ENCODE peak calls at places on chromosomes 6 and 20, in seven cellular contexts. L is ascending aorta, Q is WERI-Rb-1, J is left ventricle myocardium inferior, T is epithelial cell of esophagus, F is Panc1, H is pancreas. P is an unnamed sample.

GRCh38 chr20:45782890-45783289 is 8.8 kb downstream of the WFDC3 start:
- DNase-seq in J (no peak), T (peak), H (no peak), Q (no peak), F (no peak), L (no peak), P (no peak)

GRCh38 chr20:34514897-34515483 is 1.2 kb upstream of the DYNLRB1 start:
- DNase-seq in F (no peak), Q (no peak), H (no peak), L (no peak), T (no peak), J (no peak), P (no peak)

GRCh38 chr6:142885182-142885867 is 59.7 kb downstream of the HIVEP2 start:
- DNase-seq in H (peak), L (peak), F (peak), T (peak), Q (no peak), J (no peak), P (peak)

GRCh38 chr20:4972506-4973251 is 28.6 kb downstream of the SLC23A2 start:
- DNase-seq in L (no peak), Q (no peak), H (no peak), F (no peak), T (no peak), J (no peak), P (no peak)

GRCh38 chr6:32607988-32608298 is 18.3 kb upstream of the HLA-DRB1 start:
- DNase-seq in T (no peak), H (no peak), L (no peak), Q (no peak), F (no peak), J (no peak), P (no peak)

GRCh38 chr6:45504947-45505346 is 127.2 kb upstream of the SUPT3H start:
- DNase-seq in J (no peak), H (peak), F (no peak), T (peak), Q (no peak), L (no peak), P (peak)

GRCh38 chr20:42484790-42485365 is 704.8 kb downstream of the PTPRT start:
- DNase-seq in F (no peak), J (no peak), T (no peak), H (no peak), L (no peak), Q (no peak), P (no peak)

GRCh38 chr6:148457137-148457842 is 114.7 kb downstream of the SASH1 start:
- DNase-seq in L (no peak), Q (no peak), H (no peak), T (peak), F (no peak), J (no peak), P (no peak)

GRCh38 chr6:104357928-104358327 is 501.8 kb downstream of the HACE1 start:
- DNase-seq in Q (no peak), H (no peak), J (no peak), L (no peak), F (no peak), T (no peak), P (no peak)

GRCh38 chr6:119296036-119297035 is 53.2 kb downstream of the MAN1A1 start:
- DNase-seq in L (no peak), H (no peak), T (no peak), J (no peak), F (no peak), Q (no peak), P (no peak)

GRCh38 chr6:34982424-34982852 is 93.4 kb downstream of the ANKS1A start:
- DNase-seq in Q (peak), H (no peak), T (peak), L (no peak), J (no peak), F (no peak), P (no peak)

GRCh38 chr6:138716971-138717370 is 56.6 kb upstream of the CCDC28A start:
- DNase-seq in H (no peak), F (no peak), Q (no peak), L (no peak), T (no peak), J (no peak), P (no peak)

GRCh38 chr6:788058-788457 is 95.1 kb upstream of the EXOC2 start:
- DNase-seq in J (no peak), Q (no peak), L (no peak), T (peak), F (no peak), H (no peak), P (no peak)

GRCh38 chr20:38321959-38322598 is 18.1 kb downstream of the BPI start:
- DNase-seq in J (no peak), L (no peak), H (no peak), Q (peak), F (no peak), T (peak), P (no peak)

GRCh38 chr6:31829633-31830492 is 2.3 kb downstream of the HSPA1B start:
- DNase-seq in T (peak), L (no peak), J (no peak), F (no peak), Q (no peak), H (peak), P (no peak)

GRCh38 chr6:85436408-85436807 is 13.5 kb upstream of the NT5E start:
- DNase-seq in F (no peak), H (no peak), Q (no peak), L (no peak), T (no peak), J (no peak), P (peak)

GRCh38 chr6:89680150-89680549 is 41.6 kb upstream of the LYRM2 start:
- DNase-seq in L (no peak), Q (no peak), J (no peak), H (no peak), T (no peak), F (no peak), P (no peak)

GRCh38 chr20:31425797-31426196 is 14.6 kb upstream of the DEFB123 start:
- DNase-seq in F (no peak), L (no peak), J (no peak), H (no peak), Q (no peak), T (no peak), P (no peak)

GRCh38 chr20:44720617-44720993 is 5.4 kb downstream of the CCN5 start:
- DNase-seq in Q (no peak), T (peak), H (no peak), F (peak), J (no peak), L (peak), P (no peak)

GRCh38 chr6:132257561-132257960 is 143.7 kb downstream of the MOXD1 start:
- DNase-seq in T (peak), L (no peak), Q (no peak), H (no peak), J (no peak), F (no peak), P (no peak)

GRCh38 chr6:122790740-122791679 is 2.0 kb downstream of the SMPDL3A start:
- DNase-seq in L (no peak), J (no peak), T (no peak), Q (no peak), F (peak), H (peak), P (no peak)

GRCh38 chr6:87641065-87641692 is 51.2 kb downstream of the ORC3 start:
- DNase-seq in H (no peak), Q (no peak), L (no peak), J (no peak), F (no peak), T (no peak), P (no peak)

GRCh38 chr6:44442833-44443444 is 55.4 kb downstream of the CDC5L start:
- DNase-seq in F (no peak), H (no peak), L (no peak), J (no peak), T (no peak), Q (no peak), P (no peak)

GRCh38 chr6:26240157-26240980 is 124.6 kb upstream of the BTN3A2 start:
- DNase-seq in F (no peak), Q (no peak), T (peak), J (peak), L (no peak), H (peak), P (peak)

GRCh38 chr20:53343433-53343832 is 250.2 kb downstream of the ZNF217 start:
- DNase-seq in H (peak), J (no peak), F (no peak), T (no peak), L (no peak), Q (no peak), P (no peak)

GRCh38 chr6:56156643-56157042 is 90.7 kb downstream of the COL21A1 start:
- DNase-seq in T (peak), H (no peak), J (no peak), L (no peak), Q (no peak), F (no peak), P (no peak)

GRCh38 chr6:89483111-89483720 is 50.3 kb downstream of the ANKRD6 start:
- DNase-seq in J (peak), H (peak), T (no peak), Q (peak), F (no peak), L (peak), P (no peak)

GRCh38 chr20:49104365-49104648 is 58.2 kb downstream of the CSE1L start:
- DNase-seq in Q (peak), F (no peak), J (no peak), L (no peak), T (no peak), H (no peak), P (no peak)

GRCh38 chr6:21005816-21006553 is 471.7 kb downstream of the CDKAL1 start:
- DNase-seq in Q (no peak), T (peak), F (peak), H (no peak), L (no peak), J (no peak), P (peak)

GRCh38 chr6:75205776-75206334 is at the start of gene COL12A1:
- DNase-seq in L (peak), T (peak), H (peak), Q (peak), F (no peak), J (peak), P (peak)

GRCh38 chr20:6819599-6819998 is 52.1 kb downstream of the BMP2 start:
- DNase-seq in F (no peak), L (no peak), J (no peak), Q (no peak), T (peak), H (peak), P (no peak)
- TF ChIP-seq CTCF in F (no peak), L (no peak), J (no peak), Q (no peak), T (peak), H (peak), P (no peak)

GRCh38 chr6:3850451-3851203 is 1.5 kb downstream of the FAM50B start:
- DNase-seq in L (no peak), Q (no peak), J (no peak), T (no peak), H (no peak), F (no peak), P (no peak)

GRCh38 chr6:3847521-3847920 is 1.7 kb upstream of the FAM50B start:
- DNase-seq in J (no peak), L (no peak), F (no peak), Q (no peak), H (no peak), T (no peak), P (no peak)

GRCh38 chr6:3848925-3849605 is at the start of gene FAM50B:
- DNase-seq in Q (peak), J (peak), T (peak), F (no peak), L (peak), H (peak), P (no peak)

GRCh38 chr6:3849681-3850450 is 693 bp downstream of the FAM50B start:
- DNase-seq in H (no peak), T (peak), L (peak), F (no peak), Q (no peak), J (peak), P (no peak)

GRCh38 chr6:3848380-3848779 is 793 bp upstream of the FAM50B start:
- DNase-seq in J (no peak), Q (peak), F (no peak), L (no peak), H (no peak), T (peak), P (no peak)
- H3K4me3 ChIP-seq in J (peak), Q (peak), F (no peak), L (peak), H (peak), T (peak), P (peak)

DNA sequence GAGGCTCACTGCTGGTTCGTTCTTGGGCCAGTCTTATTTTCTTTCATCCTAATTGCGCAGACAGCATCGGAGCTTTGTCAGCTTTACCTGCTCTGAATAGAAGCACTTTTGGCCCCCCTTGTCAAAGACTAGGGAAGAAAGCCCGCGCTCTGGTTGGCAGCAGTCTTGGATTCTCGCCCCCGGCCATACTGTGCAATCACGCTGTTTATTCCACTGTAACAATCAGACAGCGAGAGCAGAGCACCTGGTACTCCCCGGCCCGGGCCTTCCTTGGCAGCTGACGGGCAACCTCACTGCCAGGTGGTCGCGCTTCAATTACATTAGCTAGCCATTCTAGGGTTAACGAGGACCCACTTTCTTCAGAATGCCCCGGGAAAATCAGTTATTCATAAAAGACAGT is 72.6 kb downstream of the INSM1 start:
- DNase-seq in F (no peak), T (no peak), H (no peak), J (no peak), L (no peak), Q (no peak), P (no peak)
- TF ChIP-seq CTCF in F (no peak), T (no peak), H (no peak), J (no peak), L (no peak), Q (no peak), P (no peak)

DNA sequence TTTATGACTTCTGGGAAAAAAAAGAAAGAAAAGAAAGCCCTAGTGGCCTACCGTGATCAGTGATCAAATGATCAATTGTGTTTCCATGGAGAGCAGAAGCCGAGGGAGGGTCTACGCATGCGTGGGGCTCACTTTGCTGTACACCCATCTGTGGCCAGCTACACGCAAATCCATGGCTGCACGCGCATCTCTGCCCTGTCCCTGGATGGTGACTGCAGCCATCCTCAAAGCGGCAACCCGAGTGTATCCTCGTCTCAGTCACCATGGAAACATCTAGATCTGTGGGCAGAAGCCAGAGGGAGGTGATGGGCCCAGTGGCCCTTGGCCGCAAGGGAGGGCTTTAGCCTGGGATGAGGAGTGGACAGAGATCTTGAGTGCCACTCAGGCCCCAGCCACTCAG is 786 bp upstream of the ULBP3 start:
- DNase-seq in Q (peak), T (no peak), F (no peak), H (peak), J (no peak), L (no peak), P (no peak)
- H3K4me3 ChIP-seq in Q (peak), T (no peak), F (peak), H (peak), J (peak), L (peak), P (peak)

P was measured in HFF-Myc.